ENCODE peak calls at places on chromosomes 2 and 18, in four cellular contexts. U is cardiac fibroblast, P is kidney epithelial cell, A is GM23338. I is an unnamed sample.

GRCh38 chr2:54903736-54904554 is 146.3 kb downstream of the RTN4 start:
- DNase-seq in U (peak; percentile 92), P (peak; percentile 96), A (no peak), I (no peak)

GRCh38 chr18:46324556-46324955 is 220.4 kb downstream of the HAUS1 start:
- DNase-seq in U (peak; percentile 77), P (no peak), A (peak; percentile 76), I (no peak)

GRCh38 chr18:8657873-8658521 is 47.4 kb upstream of the MTCL1 start:
- DNase-seq in U (peak; percentile 67), P (no peak), A (peak; percentile 34), I (no peak)

GRCh38 chr18:5253910-5254309 is 41.6 kb downstream of the ZBTB14 start:
- DNase-seq in U (no peak), P (peak; percentile 9), A (no peak), I (no peak)

GRCh38 chr18:9133225-9133624 is 3.4 kb upstream of the ANKRD12 start:
- DNase-seq in U (no peak), P (no peak), A (no peak), I (no peak)

GRCh38 chr2:41836944-41837343 is 210.9 kb upstream of the PKDCC start:
- DNase-seq in U (peak; percentile 63), P (no peak), A (peak; percentile 91), I (peak; percentile 39)

GRCh38 chr2:106944220-106944619 is 58.3 kb upstream of the ST6GAL2 start:
- DNase-seq in U (peak; percentile 29), P (no peak), A (no peak), I (no peak)

GRCh38 chr2:168751104-168751768 is 51.2 kb upstream of the NOSTRIN start:
- DNase-seq in U (no peak), P (no peak), A (no peak), I (no peak)

GRCh38 chr2:24054366-24055010 is 4.9 kb downstream of the FKBP1B start:
- DNase-seq in U (no peak), P (no peak), A (no peak), I (no peak)

GRCh38 chr2:229133155-229133772 is 137.8 kb downstream of the PID1 start:
- DNase-seq in U (peak; percentile 72), P (no peak), A (peak; percentile 64), I (no peak)

GRCh38 chr2:234467289-234467688 is 29.6 kb downstream of the ARL4C start:
- DNase-seq in U (no peak), P (no peak), A (no peak), I (no peak)

GRCh38 chr2:213279961-213280360 is 4.3 kb upstream of the SPAG16 start:
- DNase-seq in U (peak; percentile 77), P (no peak), A (no peak), I (no peak)

GRCh38 chr18:70454705-70455322 is 166.0 kb downstream of the SOCS6 start:
- DNase-seq in U (peak; percentile 79), P (peak; percentile 29), A (peak; percentile 81), I (peak; percentile 60)

GRCh38 chr2:26564121-26564520 is 77.0 kb downstream of the CIB4 start:
- DNase-seq in U (no peak), P (no peak), A (no peak), I (no peak)

GRCh38 chr2:229714736-229715541 is 584 bp upstream of the DNER start:
- DNase-seq in U (peak; percentile 73), P (peak; percentile 7), A (peak; percentile 92), I (peak; percentile 49)

GRCh38 chr18:31454066-31454708 is 6.6 kb downstream of the DSG3 start:
- DNase-seq in U (peak; percentile 67), P (peak; percentile 44), A (no peak), I (no peak)

GRCh38 chr2:133252770-133253355 is 315.4 kb downstream of the NCKAP5 start:
- DNase-seq in U (no peak), P (no peak), A (no peak), I (no peak)

GRCh38 chr2:220553150-220553549 is 925.7 kb downstream of the SLC4A3 start:
- DNase-seq in U (peak; percentile 23), P (no peak), A (no peak), I (no peak)

GRCh38 chr2:60966465-60967405 is 50.8 kb upstream of the PEX13 start:
- DNase-seq in U (no peak), P (no peak), A (no peak), I (no peak)

GRCh38 chr18:23257686-23258565 is 122.6 kb downstream of the CABLES1 start:
- DNase-seq in U (peak; percentile 47), P (no peak), A (no peak), I (no peak)

GRCh38 chr2:153667475-153667874 is 188.9 kb upstream of the RPRM start:
- DNase-seq in U (no peak), P (no peak), A (no peak), I (no peak)

GRCh38 chr2:204544961-204545860 is at the start of gene PARD3B:
- DNase-seq in U (peak; percentile 71), P (no peak), A (peak; percentile 86), I (peak; percentile 48)

GRCh38 chr2:173590278-173590811 is 235.7 kb downstream of the CDCA7 start:
- DNase-seq in U (peak; percentile 82), P (peak; percentile 93), A (no peak), I (no peak)

GRCh38 chr2:53575606-53576360 is 191.8 kb upstream of the CHAC2 start:
- DNase-seq in U (peak; percentile 15), P (no peak), A (peak; percentile 3), I (no peak)

GRCh38 chr18:31943895-31944816 is 1.2 kb upstream of the TRAPPC8 start:
- DNase-seq in U (no peak), P (no peak), A (no peak), I (no peak)

GRCh38 chr2:40451926-40452605 is at the start of gene SLC8A1:
- DNase-seq in U (peak; percentile 52), P (no peak), A (peak; percentile 67), I (peak; percentile 38)

GRCh38 chr2:864501-865106 is 86.0 kb upstream of the SNTG2 start:
- DNase-seq in U (no peak), P (no peak), A (no peak), I (no peak)

GRCh38 chr2:110877031-110877827 is 144.9 kb downstream of the ACOXL start:
- DNase-seq in U (no peak), P (no peak), A (no peak), I (no peak)

GRCh38 chr2:178865121-178865520 is 57.9 kb upstream of the TTN start:
- DNase-seq in U (no peak), P (no peak), A (no peak), I (no peak)

GRCh38 chr2:28250006-28250405 is 142.7 kb upstream of the FOSL2 start:
- DNase-seq in U (peak; percentile 54), P (no peak), A (no peak), I (no peak)

GRCh38 chr2:18599509-18600254 is 10.3 kb upstream of the NT5C1B start:
- DNase-seq in U (peak; percentile 79), P (no peak), A (no peak), I (no peak)

GRCh38 chr18:48963555-48964480 is 13.1 kb upstream of the SMAD7 start:
- DNase-seq in U (no peak), P (no peak), A (no peak), I (no peak)

GRCh38 chr2:86704482-86704971 is 15.6 kb upstream of the RMND5A start:
- DNase-seq in U (peak; percentile 81), P (peak; percentile 63), A (no peak), I (no peak)

GRCh38 chr2:47048801-47049480 is 106.2 kb downstream of the STPG4 start:
- DNase-seq in U (no peak), P (no peak), A (peak; percentile 57), I (no peak)

GRCh38 chr2:54964271-54964670 is 86.0 kb downstream of the RTN4 start:
- DNase-seq in U (no peak), P (no peak), A (no peak), I (no peak)

GRCh38 chr2:32416519-32416918 is 59.7 kb downstream of the BIRC6 start:
- DNase-seq in U (no peak), P (no peak), A (no peak), I (no peak)

GRCh38 chr2:241933175-241933911 is 63.8 kb downstream of the RTP5 start:
- DNase-seq in U (peak; percentile 20), P (no peak), A (no peak), I (no peak)

GRCh38 chr2:201430839-201431238 is 20.4 kb downstream of the TRAK2 start:
- DNase-seq in U (no peak), P (no peak), A (no peak), I (no peak)
- TF ChIP-seq CTCF in U (no peak), P (no peak), A (no peak), I (no peak)

GRCh38 chr2:190867182-190867581 is 13.4 kb upstream of the GLS start:
- DNase-seq in U (peak; percentile 58), P (no peak), A (no peak), I (no peak)
- TF ChIP-seq CTCF in U (no peak), P (no peak), A (no peak), I (no peak)

GRCh38 chr2:103005386-103005785 is 243.6 kb downstream of the TMEM182 start:
- DNase-seq in U (no peak), P (no peak), A (no peak), I (no peak)

GRCh38 chr2:103004426-103004942 is 242.7 kb downstream of the TMEM182 start:
- DNase-seq in U (no peak), P (no peak), A (no peak), I (no peak)

GRCh38 chr2:103008586-103008985 is 246.8 kb downstream of the TMEM182 start:
- DNase-seq in U (no peak), P (no peak), A (peak; percentile 49), I (no peak)

GRCh38 chr2:103009861-103010260 is 248.0 kb downstream of the TMEM182 start:
- DNase-seq in U (no peak), P (no peak), A (no peak), I (no peak)
- TF ChIP-seq CTCF in U (no peak), P (no peak), A (no peak), I (no peak)

DNA sequence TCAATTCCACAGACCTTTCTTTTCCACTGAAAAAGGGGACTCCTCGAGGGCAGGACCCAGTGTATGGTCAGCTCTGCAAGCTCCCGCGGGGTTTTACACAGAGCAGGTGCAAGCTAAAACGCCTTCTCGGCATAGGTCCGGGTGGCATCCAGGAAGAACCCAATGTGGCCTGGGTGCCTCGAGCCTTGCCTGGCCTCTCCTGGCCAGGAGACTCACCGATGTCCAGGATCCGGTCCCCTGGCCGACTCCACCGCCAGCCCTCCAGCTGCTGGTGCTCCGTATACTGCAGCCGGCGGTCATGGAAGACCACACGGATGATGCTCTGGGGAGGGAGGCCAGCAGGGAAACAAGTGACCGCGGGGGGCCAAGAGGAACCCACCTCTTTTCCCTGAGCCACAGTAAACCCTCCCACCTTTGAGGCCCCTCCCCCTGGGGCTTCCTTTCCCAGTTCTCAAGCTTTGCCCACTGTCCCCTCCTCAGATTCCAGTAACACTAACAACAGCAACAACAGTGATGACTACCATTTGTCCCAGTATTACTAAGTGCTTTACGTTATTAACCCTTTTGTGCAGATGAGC is 36.1 kb downstream of the TFCP2L1 start:
- DNase-seq in U (no peak), P (no peak), A (peak; percentile 18), I (no peak)
- TF ChIP-seq CTCF in U (no peak), P (no peak), A (no peak), I (no peak)

I was measured in neural crest cell.